ENCODE peak calls at places on chromosome 5, in five cellular contexts. One of them, this sample, is unnamed.

GRCh38 chr5:58649716-58650115 is 66.8 kb downstream of the RAB3C start:
- DNase-seq in endothelial cell of umbilical vein: peak; percentile 61
- DNase-seq in NCI-H1930: no peak
- DNase-seq in activated CD8-positive, alpha-beta memory T cell treated with anti-CD3 and anti-CD28 coated beads for 1 hour: no peak
- DNase-seq in AG08395: no peak
- DNase-seq in this sample: no peak

GRCh38 chr5:73796164-73797141 is 170.5 kb downstream of the ARHGEF28 start:
- DNase-seq in NCI-H1930: no peak
- DNase-seq in activated CD8-positive, alpha-beta memory T cell treated with anti-CD3 and anti-CD28 coated beads for 1 hour: no peak
- DNase-seq in endothelial cell of umbilical vein: peak; percentile 88
- DNase-seq in AG08395: peak; percentile 86
- DNase-seq in this sample: no peak

GRCh38 chr5:109373932-109374331 is 35.8 kb downstream of the PJA2 start:
- DNase-seq in endothelial cell of umbilical vein: no peak
- DNase-seq in AG08395: no peak
- DNase-seq in NCI-H1930: no peak
- DNase-seq in activated CD8-positive, alpha-beta memory T cell treated with anti-CD3 and anti-CD28 coated beads for 1 hour: no peak
- DNase-seq in this sample: no peak

GRCh38 chr5:157004893-157005551 is 42.0 kb upstream of the TIMD4 start:
- DNase-seq in NCI-H1930: no peak
- DNase-seq in AG08395: peak; percentile 60
- DNase-seq in endothelial cell of umbilical vein: no peak
- DNase-seq in activated CD8-positive, alpha-beta memory T cell treated with anti-CD3 and anti-CD28 coated beads for 1 hour: no peak
- DNase-seq in this sample: no peak

GRCh38 chr5:150394103-150394502 is 18.6 kb downstream of the CD74 start:
- DNase-seq in activated CD8-positive, alpha-beta memory T cell treated with anti-CD3 and anti-CD28 coated beads for 1 hour: no peak
- DNase-seq in endothelial cell of umbilical vein: peak; percentile 11
- DNase-seq in NCI-H1930: no peak
- DNase-seq in AG08395: no peak
- DNase-seq in this sample: no peak

GRCh38 chr5:40033411-40033810 is 608.6 kb upstream of the DAB2 start:
- DNase-seq in endothelial cell of umbilical vein: no peak
- DNase-seq in AG08395: no peak
- DNase-seq in NCI-H1930: no peak
- DNase-seq in activated CD8-positive, alpha-beta memory T cell treated with anti-CD3 and anti-CD28 coated beads for 1 hour: no peak
- DNase-seq in this sample: no peak

GRCh38 chr5:149205625-149206523 is 64.6 kb downstream of the ABLIM3 start:
- DNase-seq in activated CD8-positive, alpha-beta memory T cell treated with anti-CD3 and anti-CD28 coated beads for 1 hour: no peak
- DNase-seq in AG08395: peak; percentile 35
- DNase-seq in endothelial cell of umbilical vein: no peak
- DNase-seq in NCI-H1930: no peak
- DNase-seq in this sample: no peak

GRCh38 chr5:1876708-1877433 is 5.9 kb downstream of the IRX4 start:
- DNase-seq in NCI-H1930: no peak
- DNase-seq in activated CD8-positive, alpha-beta memory T cell treated with anti-CD3 and anti-CD28 coated beads for 1 hour: no peak
- DNase-seq in endothelial cell of umbilical vein: no peak
- DNase-seq in AG08395: no peak
- DNase-seq in this sample: no peak